ENCODE peak calls at places on chromosomes 5 and 9, in five cellular contexts. S is hippocampal formation; N is stimulated activated CD4-positive, alpha-beta T cell treated with anti-CD3 and anti-CD28 coated beads, Interleukin-4, amount 100 ng/mL, for 4 hours; I is stimulated activated naive CD8-positive, alpha-beta T cell treated with anti-CD3 and anti-CD28 coated beads, Interleukin-15, amount 100 ng/mL, for 72 hours; A is left ventricle myocardium inferior. U is an unnamed sample.

GRCh38 chr9:8188720-8189407 is 389.3 kb upstream of the DMAC1 start:
- DNase-seq in S (no peak), N (no peak), I (peak), A (no peak), U (no peak)

GRCh38 chr5:93054424-93055165 is 526.4 kb downstream of the NR2F1-AS1 start:
- DNase-seq in S (no peak), N (no peak), I (no peak), A (no peak), U (no peak)

GRCh38 chr5:53972314-53972713 is 338.1 kb downstream of the ARL15 start:
- DNase-seq in S (no peak), N (no peak), I (no peak), A (no peak), U (no peak)

GRCh38 chr5:61301820-61302563 is 30.1 kb upstream of the ZSWIM6 start:
- DNase-seq in S (no peak), N (no peak), I (no peak), A (peak), U (no peak)

GRCh38 chr5:34005211-34005610 is 2.6 kb downstream of the AMACR start:
- DNase-seq in S (no peak), N (no peak), I (peak), A (no peak), U (no peak)

GRCh38 chr5:123585871-123586270 is 73.9 kb downstream of the CSNK1G3 start:
- DNase-seq in S (no peak), N (no peak), I (no peak), A (no peak), U (no peak)

GRCh38 chr9:133173056-133173455 is 9.3 kb upstream of the GBGT1 start:
- DNase-seq in S (no peak), N (no peak), I (no peak), A (no peak), U (no peak)

GRCh38 chr9:5326893-5327548 is 12.7 kb downstream of the RLN1 start:
- DNase-seq in S (no peak), N (no peak), I (peak), A (no peak), U (no peak)

GRCh38 chr5:160312139-160312959 is at the start of gene CCNJL:
- DNase-seq in S (peak), N (no peak), I (peak), A (peak), U (peak)

GRCh38 chr5:94064025-94064424 is 322.6 kb upstream of the POU5F2 start:
- DNase-seq in S (no peak), N (no peak), I (no peak), A (no peak), U (no peak)

GRCh38 chr5:32233696-32234447 is 59.8 kb upstream of the GOLPH3 start:
- DNase-seq in S (peak), N (no peak), I (no peak), A (no peak), U (peak)

GRCh38 chr9:36346578-36346977 is 53.5 kb downstream of the RNF38 start:
- DNase-seq in S (no peak), N (no peak), I (no peak), A (no peak), U (no peak)

GRCh38 chr9:116155700-116156045 is 2.1 kb downstream of the PAPPA start:
- DNase-seq in S (no peak), N (no peak), I (no peak), A (no peak), U (no peak)

GRCh38 chr5:137858954-137859353 is 8.7 kb upstream of the MYOT start:
- DNase-seq in S (peak), N (no peak), I (no peak), A (no peak), U (no peak)

GRCh38 chr5:102628449-102629175 is 126.5 kb upstream of the PAM start:
- DNase-seq in S (no peak), N (no peak), I (no peak), A (no peak), U (no peak)

GRCh38 chr5:20000416-20000815 is 12.4 kb upstream of the CDH18 start:
- DNase-seq in S (no peak), N (no peak), I (no peak), A (no peak), U (no peak)

GRCh38 chr9:7844283-7844682 is 44.7 kb upstream of the DMAC1 start:
- DNase-seq in S (no peak), N (no peak), I (no peak), A (no peak), U (peak)

GRCh38 chr9:100521282-100521681 is 48.3 kb downstream of the TMEFF1 start:
- DNase-seq in S (no peak), N (no peak), I (no peak), A (no peak), U (no peak)

GRCh38 chr5:126483156-126483555 is 59.9 kb downstream of the GRAMD2B start:
- DNase-seq in S (no peak), N (no peak), I (no peak), A (no peak), U (no peak)

GRCh38 chr5:167489202-167489601 is 802.2 kb upstream of the WWC1 start:
- DNase-seq in S (no peak), N (no peak), I (no peak), A (no peak), U (no peak)

GRCh38 chr5:106730506-106730905 is 940.2 kb downstream of the EFNA5 start:
- DNase-seq in S (no peak), N (no peak), I (no peak), A (no peak), U (no peak)

GRCh38 chr9:84331119-84331791 is 9.3 kb downstream of the SLC28A3 start:
- DNase-seq in S (no peak), N (no peak), I (no peak), A (no peak), U (no peak)

GRCh38 chr5:152177626-152178349 is 227.3 kb downstream of the NMUR2 start:
- DNase-seq in S (no peak), N (no peak), I (no peak), A (no peak), U (no peak)

GRCh38 chr9:72592501-72593403 is 71.3 kb downstream of the TMC1 start:
- DNase-seq in S (peak), N (peak), I (peak), A (no peak), U (no peak)

GRCh38 chr5:98771389-98772109 is 1.9 kb upstream of the RGMB start:
- DNase-seq in S (peak), N (peak), I (peak), A (no peak), U (peak)

GRCh38 chr9:92716557-92716956 is 46.6 kb upstream of the IPPK start:
- DNase-seq in S (peak), N (peak), I (peak), A (peak), U (peak)

GRCh38 chr9:87290241-87290700 is 207.4 kb upstream of the DAPK1 start:
- DNase-seq in S (no peak), N (no peak), I (no peak), A (no peak), U (no peak)

GRCh38 chr5:192691-192969 is 1.3 kb downstream of the LRRC14B start:
- DNase-seq in S (no peak), N (no peak), I (no peak), A (no peak), U (no peak)

GRCh38 chr5:140641716-140642115 is 2.5 kb downstream of the TMCO6 start:
- DNase-seq in S (no peak), N (no peak), I (no peak), A (no peak), U (no peak)

GRCh38 chr5:127060470-127060985 is 12.8 kb downstream of the C5orf63 start:
- DNase-seq in S (no peak), N (no peak), I (no peak), A (no peak), U (no peak)

GRCh38 chr5:72659726-72660125 is 152.5 kb upstream of the ZNF366 start:
- DNase-seq in S (no peak), N (no peak), I (no peak), A (no peak), U (no peak)